ENCODE peak calls at places on chromosomes 3 and 15, in nine cellular contexts. O is neural crest cell, Y is choroid plexus epithelial cell, C is OCI-LY7, L is progenitor cell of endocrine pancreas, A is SK-N-SH, X is lower leg skin, M is A549, Q is AG10803. U is an unnamed sample.

GRCh38 chr15:54803139-54803808 is 393.5 kb downstream of the RSL24D1 start:
- DNase-seq in Y (no peak), L (no peak), O (no peak), M (peak; percentile 0), A (no peak), Q (no peak), C (peak; percentile 9), X (no peak), U (no peak)

GRCh38 chr3:149342413-149343340 is 9.2 kb upstream of the TM4SF18 start:
- DNase-seq in Y (peak; percentile 85), O (no peak), X (no peak), M (no peak), Q (peak; percentile 87), L (no peak), A (no peak), C (no peak), U (no peak)

GRCh38 chr3:32705232-32705631 is 20.2 kb downstream of the CNOT10 start:
- DNase-seq in X (no peak), Y (no peak), C (no peak), A (peak; percentile 48), M (no peak), Q (no peak), O (no peak), L (no peak), U (no peak)

GRCh38 chr3:32646761-32647160 is 38.2 kb upstream of the CNOT10 start:
- DNase-seq in A (peak; percentile 61), O (no peak), Q (peak; percentile 17), Y (no peak), L (no peak), C (no peak), X (no peak), M (no peak), U (no peak)

GRCh38 chr3:30350901-30351300 is 255.5 kb upstream of the TGFBR2 start:
- DNase-seq in Q (no peak), L (no peak), C (no peak), Y (no peak), O (no peak), M (no peak), X (no peak), A (no peak), U (no peak)

GRCh38 chr3:56205406-56205805 is 262.9 kb downstream of the ERC2 start:
- DNase-seq in O (no peak), M (no peak), Q (no peak), C (no peak), X (no peak), Y (no peak), L (no peak), A (no peak), U (no peak)

GRCh38 chr3:71614869-71615268 is 31.3 kb upstream of the FOXP1 start:
- DNase-seq in M (no peak), C (no peak), X (no peak), L (no peak), O (no peak), Q (no peak), A (no peak), Y (no peak), U (no peak)

GRCh38 chr15:90482124-90483011 is 47.4 kb upstream of the CRTC3 start:
- DNase-seq in A (peak; percentile 54), Q (peak; percentile 61), Y (peak; percentile 82), X (no peak), O (peak; percentile 39), C (peak; percentile 60), L (peak; percentile 22), M (peak; percentile 35), U (no peak)

GRCh38 chr3:44939581-44940036 is 36.4 kb downstream of the ZDHHC3 start:
- DNase-seq in Y (peak; percentile 69), X (no peak), A (no peak), C (no peak), M (no peak), O (no peak), Q (no peak), L (no peak), U (no peak)

GRCh38 chr3:9912294-9912935 is 4.5 kb upstream of the IL17RC start:
- DNase-seq in L (no peak), Q (peak; percentile 36), C (no peak), O (no peak), M (no peak), Y (peak; percentile 75), A (no peak), X (no peak), U (no peak)

GRCh38 chr3:44661189-44661588 is 12.7 kb downstream of the ZNF35 start:
- DNase-seq in M (no peak), C (peak; percentile 12), A (no peak), X (no peak), Q (no peak), O (no peak), Y (no peak), L (no peak), U (no peak)

GRCh38 chr15:88401972-88402656 is 65.1 kb downstream of the MRPL46 start:
- DNase-seq in O (no peak), Y (no peak), L (no peak), A (peak; percentile 28), X (no peak), M (no peak), Q (no peak), C (peak; percentile 95), U (no peak)

GRCh38 chr3:177427096-177427495 is 229.8 kb upstream of the TBL1XR1 start:
- DNase-seq in A (no peak), O (no peak), L (no peak), M (no peak), Y (no peak), X (no peak), Q (no peak), C (peak; percentile 56), U (no peak)

GRCh38 chr15:95872366-95872771 is 458.1 kb upstream of the NR2F2 start:
- DNase-seq in M (no peak), O (no peak), X (no peak), C (no peak), Q (peak; percentile 40), Y (peak; percentile 87), A (no peak), L (no peak), U (no peak)

DNA sequence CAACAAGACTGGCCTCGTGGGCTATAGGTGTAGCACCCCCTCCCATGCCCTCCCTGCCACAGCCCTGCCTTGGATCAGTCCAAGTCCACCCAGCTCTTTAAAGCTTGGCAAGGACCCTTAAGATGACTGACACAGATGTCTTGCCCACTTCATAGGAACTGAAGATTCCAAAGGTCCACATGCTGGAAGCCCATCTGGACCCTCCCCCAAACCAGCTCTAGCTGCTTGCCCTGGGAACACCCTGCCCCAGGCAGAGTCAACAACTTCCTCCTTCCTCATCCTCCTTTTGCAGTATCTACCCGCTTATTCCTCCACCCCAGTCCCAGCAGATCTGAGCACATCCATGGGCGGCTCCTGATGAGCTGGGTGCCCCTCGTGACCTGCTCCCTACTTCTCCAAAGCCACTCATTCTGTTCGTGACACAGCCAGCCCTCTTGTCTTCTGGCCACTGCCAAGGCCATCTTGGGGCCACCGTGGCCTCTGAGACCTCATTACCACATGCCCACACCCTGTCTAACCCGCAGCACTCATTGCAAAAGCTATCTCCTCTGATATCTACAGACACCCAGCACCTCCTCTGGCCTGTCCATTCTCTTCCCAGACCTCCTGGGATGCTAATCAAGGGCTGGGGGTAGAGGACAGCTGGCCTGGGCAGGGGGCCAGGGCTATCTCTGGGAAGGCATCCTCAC is 2.0 kb upstream of the PFKFB4 start:
- DNase-seq in M (no peak), C (no peak), L (no peak), A (peak; percentile 49), X (peak; percentile 66), Y (no peak), O (no peak), Q (no peak), U (no peak)
- TF ChIP-seq CTCF in M (no peak), C (peak; percentile 65), L (peak; percentile 7), A (no peak), X (no peak), Y (no peak), O (peak; percentile 19), Q (no peak), U (peak; percentile 42)

DNA sequence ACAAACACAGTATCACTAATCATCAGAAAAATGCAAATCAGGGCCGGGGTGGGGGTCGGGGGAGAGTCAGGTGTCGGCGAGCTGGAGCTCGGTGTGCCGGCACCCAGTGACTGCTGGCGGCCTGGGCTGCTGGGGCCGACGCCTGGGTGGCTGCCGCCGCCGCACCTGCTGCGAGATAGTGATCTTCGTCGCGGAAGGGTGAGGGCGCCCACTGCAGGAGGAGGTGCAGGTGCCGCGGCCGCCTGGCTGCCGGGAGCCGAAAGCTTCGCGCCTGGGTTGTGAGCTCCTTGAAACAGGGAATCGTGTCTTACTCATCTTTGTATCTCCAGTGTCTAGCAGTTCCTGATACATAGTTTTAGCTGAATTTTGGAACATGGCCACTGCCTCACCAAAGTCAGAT is 64.0 kb upstream of the CPOX start:
- DNase-seq in Y (peak; percentile 1), C (no peak), L (peak; percentile 21), O (no peak), A (peak; percentile 33), X (no peak), M (peak; percentile 8), Q (no peak), U (no peak)
- TF ChIP-seq CTCF in Y (peak; percentile 22), C (peak; percentile 27), L (peak; percentile 47), O (peak; percentile 57), A (no peak), X (no peak), M (peak; percentile 37), Q (no peak), U (peak; percentile 40)

DNA sequence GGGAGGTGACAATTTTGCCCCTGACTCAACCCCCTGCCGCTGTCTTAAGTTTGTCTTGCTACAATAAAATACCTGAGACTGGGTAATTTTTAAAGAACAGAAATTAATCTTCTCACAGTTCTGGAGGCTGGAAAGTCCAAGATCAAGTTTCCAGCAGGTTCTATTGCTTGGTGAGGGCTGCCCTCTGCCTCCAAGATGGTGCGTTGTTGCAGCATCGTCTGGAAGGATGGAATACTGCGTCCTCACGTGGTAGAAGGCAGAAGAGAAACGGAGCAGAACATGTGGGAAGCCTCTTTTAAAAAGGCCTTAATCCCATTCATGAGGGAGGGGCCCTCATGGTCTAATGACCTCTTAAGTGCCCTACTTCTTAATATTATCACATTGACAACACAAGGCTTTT is 87.3 kb upstream of the SNTN start:
- DNase-seq in X (no peak), M (no peak), Q (no peak), Y (no peak), A (no peak), O (no peak), L (no peak), C (no peak), U (no peak)
- TF ChIP-seq CTCF in X (no peak), M (no peak), Q (no peak), Y (no peak), A (no peak), O (no peak), L (no peak), C (no peak), U (no peak)

GRCh38 chr15:45263854-45264253 is 11.8 kb downstream of the SLC28A2 start:
- DNase-seq in M (no peak), A (no peak), Q (no peak), X (no peak), C (no peak), Y (no peak), O (no peak), L (no peak), U (no peak)

GRCh38 chr15:45262906-45263456 is 10.9 kb downstream of the SLC28A2 start:
- DNase-seq in Y (no peak), X (no peak), L (no peak), Q (no peak), A (no peak), C (no peak), O (no peak), M (no peak), U (no peak)

GRCh38 chr15:45265506-45265905 is 13.5 kb downstream of the SLC28A2 start:
- DNase-seq in A (no peak), L (no peak), Y (no peak), Q (no peak), O (no peak), C (no peak), X (no peak), M (no peak), U (no peak)

GRCh38 chr15:45268135-45268534 is 16.1 kb downstream of the SLC28A2 start:
- DNase-seq in A (no peak), L (no peak), X (no peak), C (peak; percentile 4), Q (no peak), O (no peak), M (no peak), Y (no peak), U (no peak)
- TF ChIP-seq CTCF in A (no peak), L (no peak), X (no peak), C (peak; percentile 43), Q (no peak), O (no peak), M (no peak), Y (no peak), U (no peak)

U was measured in type B pancreatic cell.